ENCODE peak calls at places on chromosomes 7 and 10, in ten cellular contexts. T, G, K, V, D, B, O, U, Y and P are unnamed samples.
A peak's percentile ranks its signal among the peaks of the same experiment; 100 is the strongest.

GRCh38 chr7:27111753-27112277 is 9.3 kb upstream of the HOXA2 start:
- DNase-seq in Y (no peak), B (no peak), O (no peak), V (no peak), G (no peak), U (no peak), T (no peak), K (no peak), D (no peak), P (no peak)

GRCh38 chr7:109282726-109283125 is 713.1 kb downstream of the DNAJB9 start:
- DNase-seq in D (no peak), G (no peak), B (no peak), V (no peak), T (no peak), K (no peak), Y (no peak), U (no peak), O (no peak), P (no peak)

GRCh38 chr7:159213253-159213652 is 68.6 kb upstream of the VIPR2 start:
- DNase-seq in U (no peak), B (no peak), K (no peak), O (peak; percentile 35), D (no peak), V (no peak), T (no peak), G (no peak), Y (no peak), P (no peak)

GRCh38 chr10:130456616-130457015 is 320.4 kb downstream of the GLRX3 start:
- DNase-seq in U (no peak), Y (no peak), K (no peak), O (no peak), T (no peak), D (no peak), G (no peak), B (no peak), V (no peak), P (no peak)

GRCh38 chr10:77912576-77912975 is 14.0 kb downstream of the DLG5 start:
- DNase-seq in U (no peak), G (no peak), T (no peak), Y (no peak), V (no peak), O (no peak), D (no peak), B (no peak), K (no peak), P (no peak)

GRCh38 chr7:14380881-14381280 is 391.4 kb upstream of the ETV1 start:
- DNase-seq in V (peak; percentile 8), O (no peak), B (no peak), T (no peak), Y (peak; percentile 16), D (no peak), U (no peak), G (peak; percentile 38), K (no peak), P (no peak)

GRCh38 chr10:27621441-27621840 is 117.3 kb downstream of the RAB18 start:
- DNase-seq in V (no peak), O (no peak), U (no peak), Y (no peak), G (no peak), T (no peak), K (no peak), B (no peak), D (no peak), P (no peak)

GRCh38 chr7:155188357-155188756 is 109.3 kb upstream of the INSIG1 start:
- DNase-seq in Y (no peak), O (peak; percentile 16), D (no peak), U (no peak), K (no peak), B (no peak), T (no peak), V (no peak), G (peak; percentile 70), P (no peak)

GRCh38 chr7:111931016-111931517 is 275.1 kb downstream of the DOCK4 start:
- DNase-seq in B (no peak), D (no peak), O (no peak), G (peak; percentile 84), V (peak; percentile 24), K (no peak), Y (no peak), T (peak; percentile 32), U (no peak), P (no peak)

GRCh38 chr10:90447836-90448235 is 410.0 kb downstream of the HTR7 start:
- DNase-seq in B (no peak), D (no peak), V (peak; percentile 68), T (peak; percentile 44), K (no peak), G (no peak), U (no peak), O (no peak), Y (no peak), P (no peak)

GRCh38 chr10:82953331-82953730 is 1078.3 kb downstream of the NRG3 start:
- DNase-seq in U (no peak), D (no peak), B (no peak), Y (no peak), K (no peak), T (no peak), V (no peak), G (no peak), O (no peak), P (no peak)

GRCh38 chr7:143433759-143434158 is 9.5 kb upstream of the TAS2R60 start:
- DNase-seq in K (no peak), Y (no peak), U (no peak), T (no peak), V (no peak), D (no peak), B (no peak), O (no peak), G (no peak), P (no peak)

GRCh38 chr7:139358541-139359365 is 941 bp upstream of the LUC7L2 start:
- DNase-seq in O (no peak), Y (no peak), B (no peak), K (no peak), G (peak; percentile 16), D (no peak), U (no peak), T (peak; percentile 57), V (peak; percentile 76), P (peak; percentile 42)

GRCh38 chr7:131400833-131401593 is 73.3 kb downstream of the MKLN1 start:
- DNase-seq in D (no peak), V (no peak), U (no peak), Y (no peak), T (peak; percentile 83), K (no peak), B (no peak), G (no peak), O (no peak), P (no peak)

GRCh38 chr10:49053053-49053997 is 62.0 kb downstream of the VSTM4 start:
- DNase-seq in O (peak; percentile 62), B (no peak), D (peak; percentile 40), K (no peak), V (peak; percentile 1), T (no peak), U (no peak), G (peak; percentile 4), Y (no peak), P (no peak)

GRCh38 chr7:33563010-33563409 is 342.3 kb upstream of the BMPER start:
- DNase-seq in D (no peak), U (no peak), O (no peak), T (no peak), K (no peak), G (no peak), Y (no peak), B (no peak), V (no peak), P (no peak)

GRCh38 chr7:54823776-54824175 is 64.8 kb upstream of the SEC61G start:
- DNase-seq in K (no peak), V (no peak), Y (no peak), O (no peak), G (no peak), T (no peak), D (no peak), B (no peak), U (no peak), P (no peak)

GRCh38 chr10:119290301-119291036 is 83.1 kb downstream of the GRK5 start:
- DNase-seq in D (no peak), B (no peak), K (no peak), Y (no peak), O (no peak), U (no peak), T (peak; percentile 41), V (no peak), G (no peak), P (no peak)

GRCh38 chr7:19296617-19297016 is 151.4 kb upstream of the FERD3L start:
- DNase-seq in K (no peak), D (no peak), O (no peak), V (no peak), T (no peak), Y (no peak), G (no peak), B (no peak), U (no peak), P (no peak)

GRCh38 chr10:74969093-74969492 is 142.4 kb upstream of the SAMD8 start:
- DNase-seq in K (no peak), T (no peak), V (no peak), G (no peak), U (no peak), B (no peak), Y (no peak), D (no peak), O (no peak), P (no peak)

GRCh38 chr10:43044444-43045245 is 32.2 kb upstream of the RET start:
- DNase-seq in K (no peak), D (peak; percentile 13), T (no peak), G (no peak), V (no peak), U (no peak), O (no peak), B (no peak), Y (no peak), P (no peak)

GRCh38 chr7:149732111-149732561 is 41.3 kb downstream of the ZNF467 start:
- DNase-seq in U (no peak), B (no peak), T (no peak), Y (no peak), K (no peak), O (peak; percentile 54), V (no peak), D (no peak), G (no peak), P (no peak)

GRCh38 chr7:16416289-16417282 is 4.8 kb downstream of the CRPPA start:
- DNase-seq in Y (no peak), O (no peak), V (no peak), G (peak; percentile 93), B (no peak), T (peak; percentile 87), K (no peak), U (no peak), D (no peak), P (no peak)

GRCh38 chr7:3260425-3260762 is 40.7 kb upstream of the SDK1 start:
- DNase-seq in V (no peak), B (no peak), G (peak; percentile 67), U (no peak), D (no peak), K (no peak), O (no peak), T (peak; percentile 78), Y (no peak), P (no peak)

GRCh38 chr7:2477447-2478386 is 1.5 kb upstream of the GRIFIN start:
- DNase-seq in U (peak; percentile 40), K (peak; percentile 36), O (no peak), G (peak; percentile 65), T (peak; percentile 58), V (peak; percentile 19), D (peak; percentile 76), Y (peak; percentile 74), B (peak; percentile 54), P (no peak)

GRCh38 chr10:67785098-67785497 is 52.9 kb downstream of the DNAJC12 start:
- DNase-seq in Y (no peak), D (no peak), O (no peak), B (no peak), K (no peak), T (no peak), V (peak; percentile 24), G (no peak), U (no peak), P (no peak)

GRCh38 chr10:9605231-9605630 is 1412.4 kb upstream of the CELF2 start:
- DNase-seq in V (no peak), B (no peak), G (no peak), U (no peak), Y (no peak), T (peak; percentile 8), K (no peak), D (no peak), O (no peak), P (no peak)

GRCh38 chr7:121505021-121505420 is 108.9 kb upstream of the FAM3C start:
- DNase-seq in G (peak; percentile 61), T (peak; percentile 62), O (no peak), D (no peak), U (no peak), K (no peak), B (no peak), V (no peak), Y (no peak), P (no peak)